ENCODE peak calls at places on chromosomes 7 and 10, in seven cellular contexts. C is heart right ventricle; J is fibroblast of pulmonary artery; I is GM04504; H is thoracic aorta; V is stimulated activated CD4-positive, alpha-beta T cell treated with anti-CD3 and anti-CD28 coated beads, Interleukin-15, amount 100 ng/mL, for 24 hours; D is ELF-1. K is an unnamed sample.

GRCh38 chr7:130734525-130735272 is 692 bp upstream of the KLF14 start:
- DNase-seq in H (no peak), C (no peak), J (peak; percentile 14), I (no peak), V (no peak), D (no peak), K (peak; percentile 9)

GRCh38 chr10:819326-819725 is 112.2 kb downstream of the LARP4B start:
- DNase-seq in D (no peak), J (peak; percentile 48), V (no peak), H (no peak), C (no peak), I (no peak), K (no peak)

GRCh38 chr7:7201583-7202374 is 19.4 kb downstream of the C1GALT1 start:
- DNase-seq in V (peak; percentile 52), D (peak; percentile 89), I (no peak), C (no peak), H (no peak), J (no peak), K (no peak)

GRCh38 chr10:45444022-45444421 is 70.0 kb downstream of the ALOX5 start:
- DNase-seq in I (no peak), J (no peak), H (no peak), V (no peak), C (no peak), D (no peak), K (no peak)

GRCh38 chr7:12640299-12641096 is 46.9 kb upstream of the ARL4A start:
- DNase-seq in H (no peak), J (no peak), C (no peak), V (no peak), I (no peak), D (no peak), K (no peak)

GRCh38 chr10:74156919-74157289 is 5.9 kb downstream of the ADK start:
- DNase-seq in D (no peak), I (no peak), H (no peak), V (no peak), C (peak; percentile 74), J (peak; percentile 66), K (no peak)

GRCh38 chr10:28761084-28761875 is 84.0 kb downstream of the BAMBI start:
- DNase-seq in J (no peak), C (no peak), I (no peak), H (no peak), D (no peak), V (no peak), K (no peak)

GRCh38 chr10:73785721-73786511 is 510 bp downstream of the ZSWIM8 start:
- DNase-seq in J (peak; percentile 49), D (peak; percentile 81), I (peak; percentile 27), C (peak; percentile 28), V (peak; percentile 53), H (no peak), K (no peak)

GRCh38 chr7:311796-312195 is 21.8 kb downstream of the FOXL3 start:
- DNase-seq in D (no peak), V (no peak), I (no peak), H (no peak), J (no peak), C (no peak), K (no peak)

GRCh38 chr7:29285861-29286260 is 91.3 kb downstream of the CHN2 start:
- DNase-seq in V (no peak), D (no peak), C (no peak), H (no peak), J (no peak), I (no peak), K (no peak)

GRCh38 chr10:112565434-112566053 is 118.5 kb downstream of the VTI1A start:
- DNase-seq in I (peak; percentile 40), C (peak; percentile 29), H (no peak), J (peak; percentile 88), D (peak; percentile 44), V (peak; percentile 8), K (no peak)

GRCh38 chr10:95792874-95793285 is 36.9 kb downstream of the ENTPD1 start:
- DNase-seq in C (peak; percentile 57), I (no peak), H (no peak), J (peak; percentile 98), V (no peak), D (no peak), K (peak; percentile 38)

GRCh38 chr7:130891254-130892094 is 157.5 kb upstream of the KLF14 start:
- DNase-seq in V (no peak), I (peak; percentile 92), J (peak; percentile 94), D (no peak), C (peak; percentile 38), H (peak; percentile 58), K (peak; percentile 78)

GRCh38 chr7:68629-69028 is 123.7 kb upstream of the FAM20C start:
- DNase-seq in I (no peak), J (peak; percentile 61), C (no peak), D (peak; percentile 76), V (no peak), H (no peak), K (no peak)

GRCh38 chr10:76052798-76053473 is 621.5 kb downstream of the LRMDA start:
- DNase-seq in C (no peak), D (no peak), V (no peak), H (no peak), I (no peak), J (no peak), K (no peak)

K was measured in tibial nerve.